ENCODE peak calls at places on chromosomes 3 and 15, in six cellular contexts. R is cardiac muscle cell; E is RCC 7860; F is activated CD4-positive, alpha-beta T cell treated with anti-CD3 and anti-CD28 coated beads, Interleukin-2, amount 50 U/mL, for 48 hours; Q is GM03348; H is NCI-H1092. L is an unnamed sample.

GRCh38 chr3:67819447-67819846 is 165.0 kb upstream of the SUCLG2 start:
- DNase-seq in H (no peak), E (no peak), R (peak; percentile 42), Q (no peak), F (no peak), L (no peak)

GRCh38 chr15:31934821-31935220 is 95.5 kb upstream of the CHRNA7 start:
- DNase-seq in E (peak; percentile 29), R (no peak), F (no peak), Q (no peak), H (no peak), L (no peak)

GRCh38 chr15:25741253-25741575 is 121.9 kb downstream of the ATP10A start:
- DNase-seq in Q (no peak), E (no peak), H (no peak), R (no peak), F (no peak), L (no peak)

GRCh38 chr3:148735597-148735996 is 37.9 kb downstream of the AGTR1 start:
- DNase-seq in R (no peak), E (peak; percentile 55), Q (peak; percentile 35), F (no peak), H (no peak), L (no peak)

GRCh38 chr3:159937561-159937960 is 51.1 kb upstream of the IL12A start:
- DNase-seq in H (no peak), R (no peak), E (no peak), Q (no peak), F (no peak), L (no peak)

GRCh38 chr3:53223025-53223424 is 32.8 kb downstream of the TKT start:
- DNase-seq in F (no peak), E (no peak), R (no peak), Q (no peak), H (no peak), L (no peak)

GRCh38 chr15:75230524-75231371 is 27.4 kb upstream of the GOLGA6C start:
- DNase-seq in F (no peak), H (no peak), R (no peak), E (no peak), Q (no peak), L (no peak)

GRCh38 chr15:57821826-57822225 is 115.3 kb downstream of the POLR2M start:
- DNase-seq in Q (no peak), R (no peak), F (no peak), H (no peak), E (no peak), L (no peak)

GRCh38 chr15:61169904-61170695 is 59.0 kb downstream of the RORA start:
- DNase-seq in E (no peak), Q (no peak), F (peak; percentile 20), H (no peak), R (no peak), L (no peak)

GRCh38 chr3:49683162-49683561 is 6.1 kb downstream of the MST1 start:
- DNase-seq in H (no peak), R (no peak), E (no peak), F (no peak), Q (no peak), L (no peak)

GRCh38 chr15:68372291-68372811 is 59.6 kb downstream of the ITGA11 start:
- DNase-seq in Q (no peak), F (no peak), H (no peak), E (no peak), R (peak; percentile 35), L (peak; percentile 32)

GRCh38 chr3:136343873-136344281 is 93.7 kb downstream of the PCCB start:
- DNase-seq in H (no peak), E (peak; percentile 76), F (no peak), Q (peak; percentile 85), R (peak; percentile 72), L (no peak)

GRCh38 chr3:81851166-81851565 is 89.7 kb upstream of the GBE1 start:
- DNase-seq in F (no peak), E (no peak), H (no peak), R (no peak), Q (no peak), L (no peak)

GRCh38 chr3:180184806-180185205 is 148.1 kb upstream of the PEX5L start:
- DNase-seq in Q (peak; percentile 54), H (no peak), R (no peak), E (no peak), F (no peak), L (no peak)

GRCh38 chr3:42654331-42655201 is 1.1 kb downstream of the ZBTB47 start:
- DNase-seq in Q (peak; percentile 91), E (peak; percentile 9), F (no peak), R (peak; percentile 82), H (no peak), L (peak; percentile 76)

GRCh38 chr3:14989943-14990753 is 42.8 kb downstream of the NR2C2 start:
- DNase-seq in E (no peak), H (peak; percentile 4), Q (no peak), F (no peak), R (peak; percentile 57), L (peak; percentile 6)

L was measured in nephron progenitor cell.